ENCODE peak calls at places on chromosomes 11 and 22, in five cellular contexts. U, L, G, Y and X are unnamed samples.

GRCh38 chr11:16604784-16605439 is 133.5 kb upstream of the C11orf58 start:
- DNase-seq in L (peak), U (no peak), G (peak), Y (no peak), X (no peak)

GRCh38 chr11:112363527-112363926 is 102.9 kb upstream of the PLET1 start:
- DNase-seq in G (no peak), Y (no peak), L (no peak), U (no peak), X (no peak)

GRCh38 chr11:27020736-27021135 is 19.9 kb upstream of the BBOX1 start:
- DNase-seq in Y (no peak), L (no peak), U (no peak), G (no peak), X (no peak)

GRCh38 chr11:10633261-10633660 is 60.3 kb downstream of the IRAG1 start:
- DNase-seq in Y (no peak), L (no peak), U (no peak), G (no peak), X (no peak)

GRCh38 chr22:45516923-45517675 is 14.4 kb downstream of the FBLN1 start:
- DNase-seq in G (no peak), U (no peak), L (no peak), Y (no peak), X (no peak)

GRCh38 chr22:42623301-42623751 is 8.6 kb upstream of the POLDIP3 start:
- DNase-seq in L (no peak), U (peak), G (peak), Y (no peak), X (no peak)

GRCh38 chr11:8566613-8567210 is 27.3 kb downstream of the STK33 start:
- DNase-seq in Y (no peak), U (no peak), G (no peak), L (peak), X (no peak)

GRCh38 chr11:95912902-95913560 is 10.9 kb downstream of the MTMR2 start:
- DNase-seq in L (no peak), Y (no peak), G (no peak), U (no peak), X (no peak)

GRCh38 chr11:35145249-35145648 is 6.3 kb downstream of the CD44 start:
- DNase-seq in Y (no peak), G (no peak), U (no peak), L (peak), X (no peak)

GRCh38 chr11:29159552-29160465 is 857.0 kb downstream of the KCNA4 start:
- DNase-seq in G (no peak), Y (no peak), L (peak), U (peak), X (peak)

GRCh38 chr11:77003954-77004353 is 30.2 kb upstream of the B3GNT6 start:
- DNase-seq in L (no peak), Y (no peak), U (no peak), G (no peak), X (no peak)

GRCh38 chr22:28761449-28761755 is 11.1 kb upstream of the CCDC117 start:
- DNase-seq in U (no peak), Y (no peak), L (no peak), G (peak), X (no peak)

GRCh38 chr11:2533642-2534115 is 88.9 kb downstream of the KCNQ1 start:
- DNase-seq in U (peak), G (peak), L (peak), Y (peak), X (peak)

GRCh38 chr22:29661355-29661754 is 57.9 kb downstream of the NF2 start:
- DNase-seq in Y (no peak), L (no peak), G (no peak), U (no peak), X (no peak)

GRCh38 chr11:77669848-77670511 is 32.4 kb upstream of the CLNS1A start:
- DNase-seq in Y (no peak), U (no peak), L (no peak), G (no peak), X (no peak)

GRCh38 chr22:39985383-39986045 is 9.2 kb upstream of the FAM83F start:
- DNase-seq in U (no peak), L (no peak), G (no peak), Y (no peak), X (no peak)

GRCh38 chr11:34501500-34501899 is 12.1 kb downstream of the ELF5 start:
- DNase-seq in G (no peak), Y (no peak), U (peak), L (no peak), X (no peak)

GRCh38 chr11:124194696-124195418 is 11.7 kb downstream of the OR10D3 start:
- DNase-seq in U (peak), Y (no peak), G (no peak), L (peak), X (no peak)

GRCh38 chr11:85889676-85890579 is 34.7 kb downstream of the CCDC83 start:
- DNase-seq in Y (no peak), U (no peak), G (no peak), L (no peak), X (no peak)

GRCh38 chr11:114348200-114349191 is 51.8 kb downstream of the C11orf71 start:
- DNase-seq in G (no peak), Y (no peak), U (no peak), L (peak), X (no peak)

GRCh38 chr11:61332266-61332822 is 561 bp downstream of the DDB1 start:
- DNase-seq in Y (no peak), G (no peak), U (no peak), L (peak), X (no peak)

GRCh38 chr22:25161017-25161915 is 38.4 kb upstream of the CRYBB3 start:
- DNase-seq in G (no peak), L (no peak), U (no peak), Y (no peak), X (no peak)

GRCh38 chr11:17887779-17888178 is 125.1 kb downstream of the SERGEF start:
- DNase-seq in G (no peak), U (no peak), L (no peak), Y (no peak), X (no peak)

GRCh38 chr11:114211444-114212122 is 84.6 kb upstream of the NNMT start:
- DNase-seq in L (no peak), Y (no peak), G (no peak), U (no peak), X (no peak)

GRCh38 chr11:10147195-10147594 is 146.8 kb downstream of the SBF2 start:
- DNase-seq in U (no peak), Y (no peak), L (no peak), G (no peak), X (no peak)

GRCh38 chr11:126146454-126147192 is 64.8 kb downstream of the RPUSD4 start:
- DNase-seq in Y (no peak), G (peak), U (no peak), L (no peak), X (peak)

GRCh38 chr22:35883028-35883620 is 145.5 kb downstream of the RBFOX2 start:
- DNase-seq in U (no peak), L (no peak), Y (no peak), G (no peak), X (no peak)

GRCh38 chr11:11028017-11028692 is 170.3 kb upstream of the ZBED5 start:
- DNase-seq in Y (no peak), L (peak), G (peak), U (peak), X (peak)

GRCh38 chr11:72238492-72239295 is 5.3 kb downstream of the PHOX2A start:
- DNase-seq in Y (no peak), G (peak), U (peak), L (no peak), X (no peak)
- TF ChIP-seq POLR2A in Y (no peak), G (no peak), U (no peak), L (no peak), X (no peak)

GRCh38 chr22:30717952-30718351 is 23.3 kb downstream of the OSBP2 start:
- DNase-seq in U (no peak), Y (no peak), G (no peak), L (no peak), X (no peak)

GRCh38 chr22:30720263-30720837 is 25.7 kb downstream of the OSBP2 start:
- DNase-seq in L (no peak), G (no peak), U (no peak), Y (no peak), X (no peak)

GRCh38 chr22:30718938-30719337 is 24.3 kb downstream of the OSBP2 start:
- DNase-seq in G (no peak), U (no peak), L (no peak), Y (no peak), X (no peak)

GRCh38 chr22:30718491-30718890 is 23.8 kb downstream of the OSBP2 start:
- DNase-seq in G (no peak), L (no peak), U (no peak), Y (no peak), X (no peak)

DNA sequence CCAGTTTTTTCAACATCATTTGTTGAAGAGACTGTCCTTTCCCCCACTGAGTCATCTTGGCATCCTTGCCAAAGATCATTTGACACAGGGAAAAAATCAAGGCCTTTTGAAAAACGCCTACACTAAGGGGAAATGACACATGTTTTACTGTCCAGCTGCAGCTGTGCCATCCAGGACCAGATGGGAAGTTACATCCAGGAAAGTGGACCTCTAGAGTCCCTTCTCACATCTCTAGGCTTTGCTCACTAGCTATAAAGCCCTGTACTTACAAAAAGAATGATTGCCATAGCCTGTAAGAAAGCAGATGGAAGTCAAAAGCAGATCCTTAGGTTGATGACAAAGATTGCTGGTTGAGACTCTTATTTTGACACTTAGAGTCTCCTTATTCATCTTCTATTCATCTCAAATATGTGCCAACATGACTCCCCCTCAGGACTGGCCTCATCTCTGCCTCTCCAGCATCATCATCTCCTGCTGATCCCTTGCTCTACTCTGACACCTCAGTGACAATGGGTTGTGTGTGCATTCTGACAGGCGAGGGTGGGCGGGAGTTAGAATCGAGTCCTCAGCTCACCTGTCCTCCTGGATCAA is 22.8 kb downstream of the OSBP2 start:
- DNase-seq in U (no peak), Y (no peak), L (no peak), G (no peak), X (no peak)
- TF ChIP-seq POLR2AphosphoS5 in U (no peak), Y (no peak), L (no peak), G (peak), X (no peak)

GRCh38 chr11:38169286-38169685 is 1571.2 kb upstream of the RAG2 start:
- DNase-seq in Y (no peak), U (no peak), G (no peak), L (no peak), X (no peak)
- TF ChIP-seq POLR2A in Y (no peak), U (no peak), G (no peak), L (no peak), X (no peak)

GRCh38 chr22:18091916-18092526 is 14.2 kb downstream of the PEX26 start:
- DNase-seq in Y (no peak), L (no peak), U (no peak), G (no peak), X (no peak)
- TF ChIP-seq POLR2AphosphoS5 in Y (no peak), L (no peak), U (peak), G (peak), X (no peak)

DNA sequence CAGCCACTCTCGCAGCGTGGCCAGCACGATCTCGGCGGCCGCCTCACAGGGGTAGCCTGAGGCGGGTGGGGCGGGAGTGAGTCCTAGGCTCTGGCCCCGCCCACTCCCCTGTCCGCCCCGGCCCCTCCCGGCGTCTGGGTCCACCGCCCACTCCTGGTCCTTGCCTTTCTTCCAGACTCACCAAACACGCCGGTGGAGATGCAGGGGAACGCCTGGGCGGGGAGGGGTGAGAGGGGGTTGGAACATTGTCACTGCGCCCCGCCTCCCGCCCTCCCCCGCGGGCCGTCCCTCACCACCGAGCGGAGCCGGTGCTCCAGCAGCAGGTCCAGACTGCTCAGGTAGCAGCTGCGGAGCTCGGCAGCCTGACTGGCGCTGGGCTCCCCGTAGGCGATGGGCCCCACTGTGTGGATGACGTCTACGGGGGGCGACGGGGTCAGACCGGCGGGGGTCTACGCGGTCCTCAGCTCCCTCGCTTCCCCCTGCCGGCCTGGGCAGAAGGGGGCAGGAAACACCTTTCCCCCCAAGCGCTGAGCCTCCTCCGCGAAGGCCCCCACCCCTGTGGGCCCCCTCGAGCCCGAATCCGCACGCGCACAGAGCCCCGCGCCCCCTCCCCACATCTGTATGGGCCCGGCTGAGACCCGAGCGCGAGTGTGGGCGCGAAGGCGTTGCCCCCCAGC is 13.2 kb downstream of the OTUB1 start:
- DNase-seq in Y (peak), L (peak), U (no peak), G (peak), X (peak)
- TF ChIP-seq POLR2A in Y (no peak), L (no peak), U (no peak), G (no peak), X (no peak)

DNA sequence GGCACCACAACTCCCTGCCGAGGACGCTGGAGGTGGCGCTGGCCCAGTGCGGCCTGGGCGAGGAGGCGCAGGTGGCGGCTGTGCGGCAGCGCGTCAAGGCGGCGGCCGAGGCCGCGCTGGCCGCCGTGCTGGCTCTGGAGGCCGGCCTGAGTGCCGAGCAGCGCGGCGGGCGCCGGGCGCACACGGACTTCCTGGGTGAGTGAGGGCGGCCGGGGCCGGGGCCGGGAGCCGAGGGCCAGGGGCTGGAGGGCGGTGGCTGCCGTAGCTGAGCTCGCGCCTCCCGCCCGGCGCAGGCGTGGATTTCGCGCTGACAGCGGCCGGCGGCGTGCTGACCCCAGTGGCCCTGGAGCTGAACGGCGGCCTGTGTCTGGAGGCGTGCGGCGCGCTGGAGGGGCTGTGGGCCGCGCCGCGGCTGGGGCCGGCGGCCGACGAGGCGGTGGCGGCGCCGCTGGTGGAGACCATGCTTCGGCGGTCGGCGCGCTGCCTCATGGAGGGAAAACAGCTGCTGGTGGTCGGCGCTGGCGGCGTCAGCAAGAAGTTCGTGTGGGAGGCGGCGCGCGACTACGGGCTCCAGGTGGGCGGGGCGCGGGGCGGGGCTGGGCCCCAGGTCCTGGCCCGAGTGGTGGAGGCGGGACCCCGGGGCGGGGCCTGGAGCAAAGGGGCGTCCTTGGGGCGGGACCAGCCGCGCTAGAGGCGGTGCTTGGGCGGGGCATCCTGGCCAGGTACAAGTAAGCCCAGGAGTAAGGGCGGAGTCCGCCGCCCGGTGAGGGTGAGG is 5.4 kb downstream of the CARNS1 start:
- DNase-seq in Y (peak), L (peak), U (peak), G (peak), X (peak)
- TF ChIP-seq POLR2AphosphoS5 in Y (no peak), L (peak), U (peak), G (peak), X (no peak)

DNA sequence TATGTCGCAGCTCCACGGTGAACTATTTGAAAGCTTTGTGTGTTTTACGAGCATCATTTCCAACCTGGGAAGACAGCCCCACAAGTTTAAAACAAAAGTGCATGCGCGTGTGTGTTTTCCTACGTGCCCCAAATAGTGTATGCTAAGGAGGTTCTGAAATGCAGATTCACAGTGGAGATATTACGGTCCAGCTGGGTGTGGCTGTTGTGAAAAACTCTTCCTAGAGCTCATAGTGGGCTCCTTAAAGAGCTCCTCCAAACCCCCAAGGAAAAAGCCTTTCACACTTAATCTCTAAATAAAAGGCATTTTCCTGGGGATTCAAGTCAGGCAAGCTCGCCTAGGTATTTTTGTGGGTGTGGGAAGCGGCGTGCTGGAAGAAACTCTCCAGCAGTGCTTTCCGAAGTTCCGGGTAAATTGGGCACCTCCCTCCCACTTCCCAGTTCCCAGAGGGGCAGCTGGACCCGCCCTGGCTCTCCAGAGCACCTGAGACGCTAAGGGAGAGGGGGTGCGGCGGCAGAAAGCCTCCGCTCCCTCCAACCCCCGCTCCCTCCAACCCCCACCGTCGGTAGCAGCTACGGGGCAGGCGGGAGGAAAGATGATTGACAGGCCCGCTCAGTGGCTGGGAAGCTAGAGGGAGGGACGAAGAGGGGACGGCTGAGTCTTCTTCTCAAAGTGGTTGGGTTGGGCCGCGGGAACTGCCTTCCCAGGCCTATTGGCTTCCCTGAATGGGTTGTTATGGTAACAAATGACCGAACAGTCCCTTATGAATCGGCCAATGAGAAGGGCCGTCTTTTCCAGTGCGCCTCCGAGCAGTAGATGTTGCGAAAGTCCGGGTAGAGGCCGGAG is 558 bp upstream of the PCF11 start:
- DNase-seq in Y (peak), U (peak), G (peak), L (peak), X (peak)
- TF ChIP-seq POLR2A in Y (peak), U (peak), G (peak), L (peak), X (no peak)

GRCh38 chr11:132839226-132839625 is 693.1 kb downstream of the OPCML start:
- DNase-seq in U (no peak), Y (no peak), L (no peak), G (no peak), X (no peak)

GRCh38 chr11:132844956-132845355 is 687.3 kb downstream of the OPCML start:
- DNase-seq in U (no peak), L (no peak), Y (no peak), G (no peak), X (no peak)

GRCh38 chr11:132838621-132839020 is 693.7 kb downstream of the OPCML start:
- DNase-seq in L (no peak), Y (no peak), G (no peak), U (no peak), X (no peak)

GRCh38 chr11:132840220-132840619 is 692.1 kb downstream of the OPCML start:
- DNase-seq in G (no peak), U (no peak), Y (no peak), L (no peak), X (no peak)

DNA sequence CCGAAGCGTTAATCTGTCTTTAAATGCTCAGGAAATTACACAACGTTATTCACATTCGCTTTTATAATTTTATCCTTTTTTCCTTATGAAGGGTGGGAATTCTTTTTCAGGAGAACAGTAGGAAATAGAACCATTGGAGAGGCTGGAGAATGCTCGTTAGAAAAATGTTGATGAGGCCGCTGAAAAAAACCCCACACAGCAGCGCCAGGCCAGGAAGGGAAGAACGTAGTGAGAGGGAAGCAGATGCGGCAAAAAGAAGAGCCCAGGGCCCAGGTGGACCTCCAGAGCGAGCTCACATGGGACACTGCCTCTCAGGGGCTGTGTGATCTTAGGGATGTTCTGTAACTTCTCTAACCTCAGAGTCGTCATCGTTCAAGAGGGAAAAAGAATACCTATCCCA is 691.6 kb downstream of the OPCML start:
- DNase-seq in G (no peak), U (no peak), Y (no peak), L (no peak), X (no peak)
- TF ChIP-seq POLR2AphosphoS5 in G (no peak), U (no peak), Y (no peak), L (no peak), X (no peak)

GRCh38 chr11:62601364-62602140 is at the start of gene MTA2:
- DNase-seq in G (peak), U (peak), Y (peak), L (peak), X (peak)
- TF ChIP-seq POLR2A in G (no peak), U (no peak), Y (no peak), L (peak), X (peak)

DNA sequence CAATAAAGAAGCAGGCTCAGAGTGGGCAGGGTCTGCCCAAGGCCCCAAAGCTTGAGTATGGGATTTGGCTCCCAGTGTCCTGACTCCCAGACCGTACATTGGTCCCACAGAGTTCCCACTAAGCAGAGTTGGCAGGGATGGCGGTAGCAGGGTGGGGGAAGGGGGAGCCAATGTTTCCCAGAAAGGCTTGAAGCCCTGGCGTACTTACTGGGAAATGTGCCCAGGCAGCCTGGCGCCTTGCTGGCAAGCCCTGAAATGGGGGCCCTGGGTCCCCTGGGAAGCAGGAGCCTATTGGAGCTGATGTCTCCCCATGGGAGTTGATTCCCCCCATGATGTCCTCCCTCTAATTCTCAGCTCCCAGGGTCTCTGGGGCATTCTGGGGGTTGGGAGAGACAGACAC is 9.3 kb downstream of the ARHGEF17 start:
- DNase-seq in G (no peak), Y (no peak), U (peak), L (no peak), X (no peak)
- TF ChIP-seq POLR2AphosphoS5 in G (no peak), Y (no peak), U (peak), L (no peak), X (no peak)